ENCODE peak calls at places on chromosomes 2 and 18, in nine cellular contexts. One of them, this sample, is unnamed.

GRCh38 chr2:144946263-144946662 is 426.3 kb upstream of the ZEB2 start:
- DNase-seq in activated CD4-positive, alpha-beta T cell treated with anti-CD3 and anti-CD28 coated beads, Interleukin-2, amount 10 ng/mL, durations not matched to agents 7 days and 5 days: no peak
- DNase-seq in GM12865: no peak
- DNase-seq in ELR: peak
- DNase-seq in Calu3: no peak
- DNase-seq in T-helper 2 cell: no peak
- DNase-seq in amygdala: no peak
- DNase-seq in astrocyte: no peak
- DNase-seq in A549: no peak
- DNase-seq in this sample: no peak

GRCh38 chr2:7891312-7891711 is 790.5 kb upstream of the ID2 start:
- DNase-seq in activated CD4-positive, alpha-beta T cell treated with anti-CD3 and anti-CD28 coated beads, Interleukin-2, amount 10 ng/mL, durations not matched to agents 7 days and 5 days: no peak
- DNase-seq in GM12865: no peak
- DNase-seq in ELR: no peak
- DNase-seq in Calu3: no peak
- DNase-seq in T-helper 2 cell: no peak
- DNase-seq in amygdala: no peak
- DNase-seq in astrocyte: no peak
- DNase-seq in A549: no peak
- DNase-seq in this sample: no peak

GRCh38 chr2:239073745-239074530 is 226.1 kb downstream of the TWIST2 start:
- DNase-seq in activated CD4-positive, alpha-beta T cell treated with anti-CD3 and anti-CD28 coated beads, Interleukin-2, amount 10 ng/mL, durations not matched to agents 7 days and 5 days: no peak
- DNase-seq in GM12865: no peak
- DNase-seq in ELR: no peak
- DNase-seq in Calu3: no peak
- DNase-seq in T-helper 2 cell: no peak
- DNase-seq in amygdala: no peak
- DNase-seq in astrocyte: no peak
- DNase-seq in A549: no peak
- DNase-seq in this sample: no peak

GRCh38 chr2:173210270-173211196 is 134.9 kb downstream of the MAP3K20 start:
- DNase-seq in activated CD4-positive, alpha-beta T cell treated with anti-CD3 and anti-CD28 coated beads, Interleukin-2, amount 10 ng/mL, durations not matched to agents 7 days and 5 days: peak
- DNase-seq in GM12865: peak
- DNase-seq in ELR: peak
- DNase-seq in Calu3: peak
- DNase-seq in T-helper 2 cell: peak
- DNase-seq in amygdala: no peak
- DNase-seq in astrocyte: peak
- DNase-seq in A549: peak
- DNase-seq in this sample: peak

GRCh38 chr2:241214766-241215165 is 26.3 kb downstream of the ANO7 start:
- DNase-seq in activated CD4-positive, alpha-beta T cell treated with anti-CD3 and anti-CD28 coated beads, Interleukin-2, amount 10 ng/mL, durations not matched to agents 7 days and 5 days: no peak
- DNase-seq in GM12865: no peak
- DNase-seq in ELR: no peak
- DNase-seq in Calu3: no peak
- DNase-seq in T-helper 2 cell: no peak
- DNase-seq in amygdala: no peak
- DNase-seq in astrocyte: no peak
- DNase-seq in A549: no peak
- DNase-seq in this sample: no peak

GRCh38 chr2:42339191-42339912 is 21.7 kb downstream of the COX7A2L start:
- DNase-seq in activated CD4-positive, alpha-beta T cell treated with anti-CD3 and anti-CD28 coated beads, Interleukin-2, amount 10 ng/mL, durations not matched to agents 7 days and 5 days: no peak
- DNase-seq in GM12865: no peak
- DNase-seq in ELR: no peak
- DNase-seq in Calu3: no peak
- DNase-seq in T-helper 2 cell: no peak
- DNase-seq in amygdala: no peak
- DNase-seq in astrocyte: no peak
- DNase-seq in A549: peak
- DNase-seq in this sample: no peak

GRCh38 chr2:138503087-138503442 is 1.5 kb downstream of the SPOPL start:
- DNase-seq in activated CD4-positive, alpha-beta T cell treated with anti-CD3 and anti-CD28 coated beads, Interleukin-2, amount 10 ng/mL, durations not matched to agents 7 days and 5 days: no peak
- DNase-seq in GM12865: peak
- DNase-seq in ELR: peak
- DNase-seq in Calu3: no peak
- DNase-seq in T-helper 2 cell: no peak
- DNase-seq in amygdala: no peak
- DNase-seq in astrocyte: no peak
- DNase-seq in A549: no peak
- DNase-seq in this sample: no peak

GRCh38 chr2:177020524-177021119 is 192.0 kb upstream of the HNRNPA3 start:
- DNase-seq in activated CD4-positive, alpha-beta T cell treated with anti-CD3 and anti-CD28 coated beads, Interleukin-2, amount 10 ng/mL, durations not matched to agents 7 days and 5 days: no peak
- DNase-seq in GM12865: no peak
- DNase-seq in ELR: no peak
- DNase-seq in Calu3: no peak
- DNase-seq in T-helper 2 cell: no peak
- DNase-seq in amygdala: no peak
- DNase-seq in astrocyte: no peak
- DNase-seq in A549: no peak
- DNase-seq in this sample: no peak

GRCh38 chr2:21256006-21256405 is 132.2 kb downstream of the TDRD15 start:
- DNase-seq in activated CD4-positive, alpha-beta T cell treated with anti-CD3 and anti-CD28 coated beads, Interleukin-2, amount 10 ng/mL, durations not matched to agents 7 days and 5 days: no peak
- DNase-seq in GM12865: peak
- DNase-seq in ELR: no peak
- DNase-seq in Calu3: peak
- DNase-seq in T-helper 2 cell: no peak
- DNase-seq in amygdala: no peak
- DNase-seq in astrocyte: no peak
- DNase-seq in A549: peak
- DNase-seq in this sample: no peak

GRCh38 chr18:903703-904102 is 968 bp upstream of the ADCYAP1 start:
- DNase-seq in activated CD4-positive, alpha-beta T cell treated with anti-CD3 and anti-CD28 coated beads, Interleukin-2, amount 10 ng/mL, durations not matched to agents 7 days and 5 days: peak
- DNase-seq in GM12865: peak
- DNase-seq in ELR: peak
- DNase-seq in Calu3: peak
- DNase-seq in T-helper 2 cell: no peak
- DNase-seq in amygdala: no peak
- DNase-seq in astrocyte: peak
- DNase-seq in A549: peak
- DNase-seq in this sample: no peak

GRCh38 chr18:5284808-5285207 is 10.7 kb downstream of the ZBTB14 start:
- DNase-seq in activated CD4-positive, alpha-beta T cell treated with anti-CD3 and anti-CD28 coated beads, Interleukin-2, amount 10 ng/mL, durations not matched to agents 7 days and 5 days: no peak
- DNase-seq in GM12865: no peak
- DNase-seq in ELR: no peak
- DNase-seq in Calu3: no peak
- DNase-seq in T-helper 2 cell: no peak
- DNase-seq in amygdala: no peak
- DNase-seq in astrocyte: no peak
- DNase-seq in A549: no peak
- DNase-seq in this sample: no peak